ENCODE peak calls at places on chromosomes 16 and 17, in six cellular contexts. V, J, H, K, I and O are unnamed samples.
A peak's percentile ranks its signal among the peaks of the same experiment; 100 is the strongest.

GRCh38 chr17:17072546-17072945 is 30.3 kb downstream of the MPRIP start:
- DNase-seq in V (no peak), J (no peak), H (peak; percentile 3), K (peak; percentile 44), I (no peak), O (peak; percentile 31)

GRCh38 chr17:13359774-13360173 is 242.0 kb downstream of the HS3ST3A1 start:
- DNase-seq in V (no peak), J (no peak), H (no peak), K (no peak), I (no peak), O (no peak)

GRCh38 chr17:67629963-67630320 is 87.8 kb upstream of the NOL11 start:
- DNase-seq in V (peak; percentile 35), J (no peak), H (no peak), K (no peak), I (no peak), O (no peak)

GRCh38 chr17:3033248-3033640 is 30.2 kb downstream of the OR1D5 start:
- DNase-seq in V (no peak), J (no peak), H (no peak), K (no peak), I (no peak), O (peak; percentile 71)

GRCh38 chr16:87789437-87790277 is 23.9 kb upstream of the KLHDC4 start:
- DNase-seq in V (no peak), J (no peak), H (no peak), K (no peak), I (peak; percentile 39), O (peak; percentile 87)

GRCh38 chr16:66622863-66623262 is 18.4 kb downstream of the CMTM3 start:
- DNase-seq in V (no peak), J (no peak), H (no peak), K (no peak), I (no peak), O (no peak)

GRCh38 chr17:76558210-76559095 is 18.6 kb downstream of the PRCD start:
- DNase-seq in V (peak; percentile 34), J (no peak), H (no peak), K (no peak), I (no peak), O (no peak)

GRCh38 chr16:47779201-47780016 is 318.3 kb downstream of the PHKB start:
- DNase-seq in V (no peak), J (no peak), H (no peak), K (no peak), I (no peak), O (peak; percentile 51)

GRCh38 chr17:76240461-76241204 is at the start of gene RNF157:
- DNase-seq in V (peak; percentile 39), J (peak; percentile 56), H (peak; percentile 71), K (no peak), I (no peak), O (peak; percentile 85)